ENCODE peak calls at places on chromosomes 11 and 22, in nine cellular contexts. L is GM04504; F is heart right ventricle; S is left ventricle myocardium superior; H is RPMI7951; Z is activated CD4-positive, CD25-positive, alpha-beta regulatory T cell; R is activated CD4-positive, alpha-beta memory T cell treated with anti-CD3 and anti-CD28 coated beads for 36 hours; V is naive thymus-derived CD8-positive, alpha-beta T cell; N is prostate gland. Y is an unnamed sample.

GRCh38 chr11:131534031-131534430 is 163.6 kb downstream of the NTM start:
- DNase-seq in L (no peak), F (no peak), S (no peak), H (no peak), Z (no peak), R (no peak), V (no peak), N (no peak), Y (peak; percentile 39)

GRCh38 chr11:73087730-73088129 is 54.4 kb downstream of the FCHSD2 start:
- DNase-seq in L (no peak), F (no peak), S (no peak), H (peak; percentile 26), Z (no peak), R (no peak), V (no peak), N (no peak), Y (no peak)

GRCh38 chr22:35231585-35232084 is 25.7 kb upstream of the HMGXB4 start:
- DNase-seq in L (peak; percentile 26), F (peak; percentile 27), S (peak; percentile 48), H (peak; percentile 71), Z (peak; percentile 51), R (peak; percentile 84), V (peak; percentile 60), N (peak; percentile 77), Y (peak; percentile 3)

GRCh38 chr11:88338223-88338661 is 706 bp upstream of the CTSC start:
- DNase-seq in L (peak; percentile 64), F (peak; percentile 30), S (peak; percentile 47), H (peak; percentile 81), Z (no peak), R (peak; percentile 77), V (peak; percentile 20), N (no peak), Y (no peak)

GRCh38 chr22:26616650-26617049 is 1.2 kb downstream of the CRYBB1 start:
- DNase-seq in L (no peak), F (no peak), S (no peak), H (no peak), Z (no peak), R (no peak), V (no peak), N (no peak), Y (no peak)

GRCh38 chr11:77732143-77732542 is 88.4 kb downstream of the RSF1 start:
- DNase-seq in L (no peak), F (no peak), S (no peak), H (no peak), Z (no peak), R (no peak), V (no peak), N (no peak), Y (no peak)

GRCh38 chr22:24005201-24005600 is at the start of gene GSTT4:
- DNase-seq in L (no peak), F (peak; percentile 86), S (peak; percentile 94), H (no peak), Z (no peak), R (no peak), V (no peak), N (no peak), Y (no peak)

GRCh38 chr22:33666661-33667619 is 253.3 kb downstream of the LARGE1 start:
- DNase-seq in L (no peak), F (no peak), S (no peak), H (no peak), Z (no peak), R (no peak), V (no peak), N (no peak), Y (peak; percentile 2)

GRCh38 chr11:57527056-57527631 is 3.4 kb downstream of the TIMM10 start:
- DNase-seq in L (peak; percentile 28), F (peak; percentile 67), S (peak; percentile 80), H (peak; percentile 43), Z (peak; percentile 50), R (peak; percentile 82), V (peak; percentile 71), N (peak; percentile 68), Y (peak; percentile 39)

GRCh38 chr11:134510641-134511040 is 98.6 kb upstream of the B3GAT1 start:
- DNase-seq in L (no peak), F (no peak), S (no peak), H (no peak), Z (no peak), R (no peak), V (no peak), N (no peak), Y (no peak)

GRCh38 chr11:69771466-69771865 is 3.7 kb downstream of the FGF4 start:
- DNase-seq in L (no peak), F (no peak), S (no peak), H (no peak), Z (no peak), R (no peak), V (no peak), N (no peak), Y (no peak)

GRCh38 chr11:33891714-33892327 is at the start of gene LMO2:
- DNase-seq in L (no peak), F (no peak), S (no peak), H (no peak), Z (no peak), R (no peak), V (no peak), N (no peak), Y (no peak)

GRCh38 chr22:35401863-35402262 is 1.9 kb downstream of the MCM5 start:
- DNase-seq in L (no peak), F (no peak), S (no peak), H (no peak), Z (no peak), R (no peak), V (no peak), N (no peak), Y (no peak)

GRCh38 chr11:4979021-4979420 is 15.6 kb upstream of the OR51L1 start:
- DNase-seq in L (no peak), F (no peak), S (no peak), H (no peak), Z (no peak), R (no peak), V (no peak), N (no peak), Y (no peak)

GRCh38 chr22:50125029-50125428 is 35.2 kb downstream of the MOV10L1 start:
- DNase-seq in L (no peak), F (no peak), S (no peak), H (no peak), Z (no peak), R (no peak), V (no peak), N (no peak), Y (no peak)

GRCh38 chr11:36361472-36361871 is 65.4 kb downstream of the PRR5L start:
- DNase-seq in L (no peak), F (no peak), S (no peak), H (no peak), Z (no peak), R (no peak), V (no peak), N (no peak), Y (no peak)

GRCh38 chr11:2096001-2096918 is 42.9 kb downstream of the IGF2 start:
- DNase-seq in L (no peak), F (no peak), S (no peak), H (no peak), Z (no peak), R (no peak), V (no peak), N (no peak), Y (no peak)

GRCh38 chr22:24025475-24025874 is 14.4 kb downstream of the CABIN1 start:
- DNase-seq in L (no peak), F (no peak), S (no peak), H (no peak), Z (no peak), R (no peak), V (no peak), N (no peak), Y (no peak)

GRCh38 chr11:77211040-77211451 is 83.0 kb downstream of the MYO7A start:
- DNase-seq in L (no peak), F (no peak), S (no peak), H (no peak), Z (no peak), R (no peak), V (no peak), N (no peak), Y (no peak)

GRCh38 chr11:1293619-1294015 is 15.8 kb downstream of the TOLLIP start:
- DNase-seq in L (no peak), F (no peak), S (peak; percentile 31), H (no peak), Z (no peak), R (peak; percentile 36), V (no peak), N (no peak), Y (no peak)

GRCh38 chr11:75041263-75041662 is 52.5 kb downstream of the NEU3 start:
- DNase-seq in L (no peak), F (no peak), S (no peak), H (no peak), Z (no peak), R (no peak), V (no peak), N (no peak), Y (no peak)

GRCh38 chr11:85750646-85751045 is 60.3 kb downstream of the SYTL2 start:
- DNase-seq in L (no peak), F (no peak), S (no peak), H (no peak), Z (no peak), R (no peak), V (no peak), N (no peak), Y (no peak)

GRCh38 chr11:123616505-123617198 is 37.8 kb downstream of the SCN3B start:
- DNase-seq in L (peak; percentile 38), F (peak; percentile 69), S (peak; percentile 86), H (peak; percentile 60), Z (no peak), R (no peak), V (no peak), N (peak; percentile 53), Y (peak; percentile 24)

GRCh38 chr22:39558254-39558727 is 12.3 kb upstream of the CACNA1I start:
- DNase-seq in L (no peak), F (no peak), S (no peak), H (no peak), Z (no peak), R (no peak), V (no peak), N (no peak), Y (no peak)

GRCh38 chr11:82738116-82738515 is 4.5 kb upstream of the FAM181B start:
- DNase-seq in L (no peak), F (no peak), S (no peak), H (no peak), Z (no peak), R (no peak), V (no peak), N (no peak), Y (no peak)

GRCh38 chr11:112902411-112903011 is 58.7 kb upstream of the NCAM1 start:
- DNase-seq in L (no peak), F (no peak), S (no peak), H (no peak), Z (no peak), R (no peak), V (no peak), N (no peak), Y (no peak)

GRCh38 chr11:75188671-75189070 is 37.8 kb downstream of the SLCO2B1 start:
- DNase-seq in L (no peak), F (no peak), S (no peak), H (peak; percentile 62), Z (no peak), R (no peak), V (no peak), N (no peak), Y (no peak)